ENCODE peak calls at places on chromosomes 6 and 20, in five cellular contexts. One of them, this sample, is unnamed.

GRCh38 chr6:107794771-107795170 is 29.3 kb downstream of the SCML4 start:
- DNase-seq in uterus: no peak
- DNase-seq in lower leg skin: no peak
- DNase-seq in stomach: no peak
- DNase-seq in ovary: no peak
- DNase-seq in this sample: no peak

GRCh38 chr20:38298768-38299288 is 5.1 kb upstream of the BPI start:
- DNase-seq in uterus: peak
- DNase-seq in lower leg skin: peak
- DNase-seq in stomach: peak
- DNase-seq in ovary: peak
- DNase-seq in this sample: peak

GRCh38 chr20:57048027-57048869 is 218.2 kb downstream of the BMP7 start:
- DNase-seq in uterus: no peak
- DNase-seq in lower leg skin: peak
- DNase-seq in stomach: no peak
- DNase-seq in ovary: no peak
- DNase-seq in this sample: peak

GRCh38 chr20:24779166-24779565 is 169.9 kb upstream of the CST7 start:
- DNase-seq in stomach: no peak
- DNase-seq in uterus: no peak
- DNase-seq in ovary: no peak
- DNase-seq in lower leg skin: no peak
- DNase-seq in this sample: peak

GRCh38 chr20:58342104-58342945 is 32.8 kb downstream of the RAB22A start:
- DNase-seq in stomach: no peak
- DNase-seq in uterus: no peak
- DNase-seq in ovary: no peak
- DNase-seq in lower leg skin: no peak
- DNase-seq in this sample: no peak

GRCh38 chr6:36340671-36341454 is 4.2 kb upstream of the BNIP5 start:
- DNase-seq in lower leg skin: peak
- DNase-seq in ovary: peak
- DNase-seq in uterus: peak
- DNase-seq in stomach: peak
- DNase-seq in this sample: peak

GRCh38 chr20:24004470-24004869 is 15.9 kb upstream of the GGTLC1 start:
- DNase-seq in stomach: no peak
- DNase-seq in uterus: no peak
- DNase-seq in lower leg skin: no peak
- DNase-seq in ovary: no peak
- DNase-seq in this sample: no peak

GRCh38 chr6:51813904-51814303 is 273.5 kb downstream of the PKHD1 start:
- DNase-seq in lower leg skin: no peak
- DNase-seq in uterus: no peak
- DNase-seq in ovary: no peak
- DNase-seq in stomach: no peak
- DNase-seq in this sample: no peak

GRCh38 chr20:13402171-13402760 is 181.2 kb downstream of the ISM1 start:
- DNase-seq in uterus: no peak
- DNase-seq in stomach: no peak
- DNase-seq in lower leg skin: no peak
- DNase-seq in ovary: no peak
- DNase-seq in this sample: no peak

GRCh38 chr20:41344938-41345728 is 4.5 kb downstream of the LPIN3 start:
- DNase-seq in uterus: no peak
- DNase-seq in stomach: no peak
- DNase-seq in lower leg skin: no peak
- DNase-seq in ovary: no peak
- DNase-seq in this sample: no peak

GRCh38 chr6:161242779-161243693 is 30.8 kb downstream of the AGPAT4 start:
- DNase-seq in lower leg skin: no peak
- DNase-seq in uterus: no peak
- DNase-seq in stomach: no peak
- DNase-seq in ovary: no peak
- DNase-seq in this sample: no peak

GRCh38 chr6:68196645-68197044 is 438.4 kb upstream of the ADGRB3 start:
- DNase-seq in uterus: no peak
- DNase-seq in stomach: no peak
- DNase-seq in lower leg skin: no peak
- DNase-seq in ovary: no peak
- DNase-seq in this sample: no peak

GRCh38 chr6:108739496-108740330 is 108.5 kb upstream of the ARMC2 start:
- DNase-seq in ovary: no peak
- DNase-seq in stomach: peak
- DNase-seq in uterus: no peak
- DNase-seq in lower leg skin: no peak
- DNase-seq in this sample: peak

GRCh38 chr6:163915131-163915530 is 500.6 kb downstream of the QKI start:
- DNase-seq in ovary: no peak
- DNase-seq in lower leg skin: no peak
- DNase-seq in stomach: no peak
- DNase-seq in uterus: no peak
- DNase-seq in this sample: no peak

GRCh38 chr20:38219006-38219950 is 41.3 kb downstream of the KIAA1755 start:
- DNase-seq in lower leg skin: no peak
- DNase-seq in stomach: no peak
- DNase-seq in uterus: no peak
- DNase-seq in ovary: no peak
- DNase-seq in this sample: no peak

GRCh38 chr6:104540743-104541142 is 319.0 kb downstream of the HACE1 start:
- DNase-seq in uterus: no peak
- DNase-seq in lower leg skin: no peak
- DNase-seq in ovary: no peak
- DNase-seq in stomach: no peak
- DNase-seq in this sample: no peak

GRCh38 chr6:43807228-43808061 is 37.4 kb downstream of the VEGFA start:
- DNase-seq in stomach: no peak
- DNase-seq in ovary: no peak
- DNase-seq in uterus: no peak
- DNase-seq in lower leg skin: no peak
- DNase-seq in this sample: peak

GRCh38 chr6:143222758-143223334 is 162.2 kb downstream of the AIG1 start:
- DNase-seq in uterus: no peak
- DNase-seq in stomach: no peak
- DNase-seq in ovary: peak
- DNase-seq in lower leg skin: no peak
- DNase-seq in this sample: no peak

GRCh38 chr20:23396961-23397620 is 24.2 kb downstream of the NAPB start:
- DNase-seq in lower leg skin: no peak
- DNase-seq in ovary: no peak
- DNase-seq in stomach: no peak
- DNase-seq in uterus: no peak
- DNase-seq in this sample: no peak

GRCh38 chr6:16473908-16474791 is 235.8 kb downstream of the GMPR start:
- DNase-seq in ovary: no peak
- DNase-seq in stomach: no peak
- DNase-seq in uterus: no peak
- DNase-seq in lower leg skin: no peak
- DNase-seq in this sample: no peak

GRCh38 chr20:6632187-6632586 is 135.3 kb upstream of the BMP2 start:
- DNase-seq in ovary: no peak
- DNase-seq in stomach: no peak
- DNase-seq in lower leg skin: peak
- DNase-seq in uterus: peak
- DNase-seq in this sample: peak

GRCh38 chr6:170116643-170117042 is 174.2 kb downstream of the DLL1 start:
- DNase-seq in ovary: peak
- DNase-seq in stomach: peak
- DNase-seq in uterus: no peak
- DNase-seq in lower leg skin: no peak
- DNase-seq in this sample: peak

GRCh38 chr6:90941885-90942284 is 355.0 kb upstream of the MAP3K7 start:
- DNase-seq in ovary: no peak
- DNase-seq in uterus: no peak
- DNase-seq in stomach: no peak
- DNase-seq in lower leg skin: no peak
- DNase-seq in this sample: no peak

GRCh38 chr6:77430506-77430905 is 32.8 kb downstream of the HTR1B start:
- DNase-seq in uterus: no peak
- DNase-seq in lower leg skin: no peak
- DNase-seq in stomach: no peak
- DNase-seq in ovary: no peak
- DNase-seq in this sample: no peak

GRCh38 chr20:10984899-10985298 is 311.1 kb upstream of the JAG1 start:
- DNase-seq in ovary: no peak
- DNase-seq in uterus: no peak
- DNase-seq in stomach: no peak
- DNase-seq in lower leg skin: no peak
- DNase-seq in this sample: no peak

GRCh38 chr6:38113810-38114577 is 294.5 kb downstream of the ZFAND3 start:
- DNase-seq in uterus: no peak
- DNase-seq in lower leg skin: no peak
- DNase-seq in stomach: no peak
- DNase-seq in ovary: no peak
- DNase-seq in this sample: no peak

GRCh38 chr6:156809034-156809433 is 31.9 kb downstream of the ARID1B start:
- DNase-seq in uterus: no peak
- DNase-seq in ovary: no peak
- DNase-seq in stomach: no peak
- DNase-seq in lower leg skin: peak
- DNase-seq in this sample: no peak

GRCh38 chr6:20708367-20709124 is 174.3 kb downstream of the CDKAL1 start:
- DNase-seq in ovary: no peak
- DNase-seq in uterus: no peak
- DNase-seq in stomach: no peak
- DNase-seq in lower leg skin: no peak
- DNase-seq in this sample: no peak

GRCh38 chr20:1944345-1945099 is 49.3 kb downstream of the SIRPA start:
- DNase-seq in lower leg skin: no peak
- DNase-seq in ovary: no peak
- DNase-seq in stomach: no peak
- DNase-seq in uterus: no peak
- DNase-seq in this sample: peak
- TF ChIP-seq CTCF in lower leg skin: no peak
- TF ChIP-seq CTCF in ovary: no peak
- TF ChIP-seq CTCF in stomach: no peak
- TF ChIP-seq CTCF in uterus: no peak
- TF ChIP-seq CTCF in this sample: no peak

GRCh38 chr6:166952122-166952521 is 4.2 kb downstream of the RNASET2 start:
- DNase-seq in stomach: no peak
- DNase-seq in ovary: no peak
- DNase-seq in lower leg skin: no peak
- DNase-seq in uterus: no peak
- DNase-seq in this sample: no peak
- TF ChIP-seq POLR2A in stomach: no peak
- TF ChIP-seq POLR2A in ovary: no peak
- TF ChIP-seq POLR2A in lower leg skin: no peak
- TF ChIP-seq POLR2A in uterus: no peak
- TF ChIP-seq POLR2A in this sample: no peak

DNA sequence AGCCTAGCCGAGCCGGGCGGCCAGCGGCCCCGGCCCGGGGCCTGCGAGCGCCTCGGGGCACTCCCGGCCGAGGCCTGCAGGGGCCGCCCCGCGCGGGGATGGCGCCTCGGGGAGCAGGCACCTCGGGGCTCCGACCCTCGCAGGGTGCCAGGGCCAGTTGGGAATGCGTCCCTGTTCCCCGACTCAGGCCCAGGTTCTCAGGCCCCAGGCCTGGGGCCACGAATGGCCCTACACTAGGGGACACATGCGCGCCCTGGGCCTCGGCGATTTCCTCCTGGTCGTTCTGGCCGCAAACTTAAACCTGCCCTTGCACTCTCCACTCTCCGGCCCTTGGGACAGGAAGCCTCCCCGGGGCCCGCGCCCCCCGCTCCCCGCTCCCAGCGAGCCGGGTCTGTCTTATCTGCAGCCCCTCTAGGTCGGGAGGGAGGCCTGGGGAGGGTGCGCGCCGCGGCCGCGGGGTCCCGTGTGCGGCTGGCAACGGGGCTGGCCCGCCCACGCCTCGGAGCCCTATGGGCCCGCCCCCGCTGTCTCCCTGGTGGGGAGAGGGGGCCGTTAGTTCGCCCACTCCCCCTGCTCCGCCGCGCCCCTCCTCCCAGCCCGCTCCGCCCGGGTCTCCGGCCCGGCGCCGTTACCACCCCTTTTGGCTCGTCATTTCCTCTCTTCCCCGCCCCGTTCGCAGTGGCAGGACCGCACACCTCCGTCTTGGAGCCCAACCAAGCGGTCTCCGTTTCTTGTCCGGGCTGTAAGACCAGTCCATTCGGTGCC is 611 bp downstream of the NFYA start:
- DNase-seq in uterus: peak
- DNase-seq in ovary: peak
- DNase-seq in lower leg skin: peak
- DNase-seq in stomach: peak
- DNase-seq in this sample: peak
- TF ChIP-seq CTCF in uterus: no peak
- TF ChIP-seq CTCF in ovary: peak
- TF ChIP-seq CTCF in lower leg skin: no peak
- TF ChIP-seq CTCF in stomach: peak
- TF ChIP-seq CTCF in this sample: no peak

GRCh38 chr6:10414766-10415592 is at the start of gene TFAP2A:
- DNase-seq in stomach: no peak
- DNase-seq in uterus: no peak
- DNase-seq in ovary: no peak
- DNase-seq in lower leg skin: no peak
- DNase-seq in this sample: no peak

GRCh38 chr6:10412165-10412947 is 2.5 kb downstream of the TFAP2A start:
- DNase-seq in stomach: no peak
- DNase-seq in ovary: peak
- DNase-seq in lower leg skin: no peak
- DNase-seq in uterus: no peak
- DNase-seq in this sample: no peak

GRCh38 chr6:10411915-10412164 is 3.0 kb downstream of the TFAP2A start:
- DNase-seq in lower leg skin: no peak
- DNase-seq in uterus: no peak
- DNase-seq in stomach: no peak
- DNase-seq in ovary: no peak
- DNase-seq in this sample: no peak

GRCh38 chr6:10413850-10414765 is 766 bp downstream of the TFAP2A start:
- DNase-seq in stomach: no peak
- DNase-seq in uterus: no peak
- DNase-seq in ovary: no peak
- DNase-seq in lower leg skin: no peak
- DNase-seq in this sample: no peak

GRCh38 chr6:10412948-10413849 is 1.7 kb downstream of the TFAP2A start:
- DNase-seq in uterus: no peak
- DNase-seq in ovary: no peak
- DNase-seq in stomach: peak
- DNase-seq in lower leg skin: peak
- DNase-seq in this sample: peak
- TF ChIP-seq POLR2A in uterus: no peak
- TF ChIP-seq POLR2A in ovary: no peak
- TF ChIP-seq POLR2A in stomach: no peak
- TF ChIP-seq POLR2A in lower leg skin: no peak
- TF ChIP-seq POLR2A in this sample: peak

GRCh38 chr20:4949833-4950178 is 51.5 kb downstream of the SLC23A2 start:
- DNase-seq in ovary: no peak
- DNase-seq in lower leg skin: peak
- DNase-seq in stomach: no peak
- DNase-seq in uterus: peak
- DNase-seq in this sample: no peak
- TF ChIP-seq CTCF in ovary: peak
- TF ChIP-seq CTCF in lower leg skin: no peak
- TF ChIP-seq CTCF in stomach: peak
- TF ChIP-seq CTCF in uterus: peak
- TF ChIP-seq CTCF in this sample: peak

This sample was measured in body of pancreas.